ENCODE peak calls at places on chromosome 5, in ten cellular contexts. Z, X, O, C, N, J, Y, H, B and E are unnamed samples.

GRCh38 chr5:168159425-168159824 is 132.0 kb upstream of the WWC1 start:
- DNase-seq in Y (no peak), O (no peak), N (peak; percentile 43), J (no peak), H (no peak), X (no peak), Z (no peak), C (no peak), B (no peak), E (no peak)

GRCh38 chr5:35838370-35839042 is 18.2 kb upstream of the IL7R start:
- DNase-seq in J (no peak), Y (no peak), C (no peak), X (peak; percentile 11), O (no peak), H (no peak), N (no peak), Z (no peak), B (no peak), E (no peak)

GRCh38 chr5:82011761-82012160 is 39.9 kb downstream of the ATG10 start:
- DNase-seq in X (peak; percentile 68), Y (no peak), O (no peak), J (no peak), B (no peak), N (no peak), C (no peak), Z (peak; percentile 70), H (no peak), E (no peak)

GRCh38 chr5:148141645-148142044 is 26.7 kb upstream of the SPINK14 start:
- DNase-seq in X (no peak), C (no peak), O (no peak), J (no peak), Y (no peak), N (no peak), H (no peak), Z (no peak), B (no peak), E (no peak)

GRCh38 chr5:159928122-159928960 is 12.1 kb downstream of the ADRA1B start:
- DNase-seq in C (no peak), N (no peak), Z (peak; percentile 90), H (no peak), B (no peak), X (peak; percentile 90), J (no peak), Y (no peak), O (peak; percentile 61), E (no peak)

GRCh38 chr5:96565843-96566242 is 96.3 kb upstream of the CAST start:
- DNase-seq in B (no peak), X (peak; percentile 80), Y (no peak), C (no peak), Z (peak; percentile 75), N (no peak), J (peak; percentile 35), H (no peak), O (no peak), E (no peak)

GRCh38 chr5:132751444-132751843 is 4.2 kb downstream of the CCNI2 start:
- DNase-seq in Z (peak; percentile 78), Y (no peak), O (no peak), X (no peak), N (no peak), J (no peak), H (no peak), C (no peak), B (no peak), E (no peak)

GRCh38 chr5:111853748-111854147 is 96.8 kb upstream of the NREP start:
- DNase-seq in C (no peak), B (no peak), J (peak; percentile 73), X (no peak), Y (no peak), H (no peak), N (peak; percentile 68), O (no peak), Z (no peak), E (no peak)

GRCh38 chr5:149731617-149732400 is 1.7 kb downstream of the PPARGC1B start:
- DNase-seq in J (peak; percentile 49), B (peak; percentile 65), Z (peak; percentile 74), X (peak; percentile 81), O (peak; percentile 70), Y (peak; percentile 59), N (peak; percentile 90), H (peak; percentile 48), C (peak; percentile 38), E (peak; percentile 62)

GRCh38 chr5:52682492-52682891 is 105.2 kb upstream of the ITGA1 start:
- DNase-seq in B (no peak), X (no peak), Y (no peak), Z (no peak), O (no peak), N (no peak), C (no peak), H (no peak), J (no peak), E (no peak)

GRCh38 chr5:72141440-72142271 is 34.4 kb downstream of the MAP1B start:
- DNase-seq in J (no peak), H (peak; percentile 88), O (peak; percentile 41), Y (no peak), Z (peak; percentile 76), N (no peak), X (peak; percentile 94), C (no peak), B (no peak), E (no peak)

GRCh38 chr5:134227259-134227658 is 1.4 kb upstream of the PPP2CA start:
- DNase-seq in X (peak; percentile 23), Z (no peak), O (no peak), J (no peak), H (no peak), N (peak; percentile 28), Y (peak; percentile 58), B (no peak), C (no peak), E (no peak)

GRCh38 chr5:68409259-68409658 is 193.7 kb downstream of the PIK3R1 start:
- DNase-seq in B (no peak), H (no peak), O (no peak), Z (peak; percentile 79), X (peak; percentile 86), C (no peak), N (no peak), Y (no peak), J (no peak), E (no peak)